ENCODE peak calls at places on chromosome 3, in ten cellular contexts. Z, J, L, P, R, X, T, B, D and G are unnamed samples.

GRCh38 chr3:11356269-11356668 is 84.1 kb downstream of the ATG7 start:
- DNase-seq in X (no peak), L (no peak), B (no peak), D (no peak), P (no peak), R (no peak), T (no peak), J (no peak), Z (no peak), G (no peak)

GRCh38 chr3:115397433-115397832 is 225.9 kb upstream of the GAP43 start:
- DNase-seq in B (no peak), P (peak; percentile 59), J (no peak), T (no peak), R (no peak), D (no peak), L (no peak), Z (no peak), X (no peak), G (no peak)

GRCh38 chr3:173529062-173529711 is 131.6 kb downstream of the NLGN1 start:
- DNase-seq in D (peak; percentile 29), Z (peak; percentile 18), X (no peak), T (peak; percentile 7), P (no peak), L (peak; percentile 33), J (no peak), R (peak; percentile 5), B (no peak), G (peak; percentile 18)

GRCh38 chr3:140198242-140198641 is 263.3 kb downstream of the CLSTN2 start:
- DNase-seq in P (no peak), L (no peak), B (no peak), T (no peak), J (no peak), D (no peak), Z (no peak), X (no peak), R (no peak), G (no peak)

GRCh38 chr3:59759298-59760169 is 709.7 kb upstream of the CFAP20DC start:
- DNase-seq in T (no peak), P (no peak), B (no peak), D (no peak), X (no peak), J (peak; percentile 74), L (no peak), Z (no peak), R (no peak), G (no peak)

GRCh38 chr3:151402349-151402748 is 17.8 kb upstream of the P2RY12 start:
- DNase-seq in D (no peak), L (no peak), P (no peak), X (no peak), T (no peak), Z (no peak), R (no peak), B (no peak), J (no peak), G (no peak)

GRCh38 chr3:35659808-35660207 is 20.5 kb downstream of the ARPP21 start:
- DNase-seq in R (no peak), X (no peak), J (no peak), T (no peak), P (no peak), B (no peak), D (peak; percentile 42), L (peak; percentile 3), Z (no peak), G (no peak)

GRCh38 chr3:179760944-179761343 is 108.1 kb downstream of the USP13 start:
- DNase-seq in Z (peak; percentile 28), T (no peak), B (no peak), L (peak; percentile 61), J (no peak), X (no peak), R (no peak), P (peak; percentile 45), D (peak; percentile 64), G (no peak)

GRCh38 chr3:133038089-133038730 is at the start of gene TMEM108:
- DNase-seq in D (peak; percentile 20), T (peak; percentile 96), J (peak; percentile 54), P (peak; percentile 55), R (no peak), B (no peak), X (peak; percentile 34), Z (peak; percentile 74), L (peak; percentile 58), G (peak; percentile 94)

GRCh38 chr3:119346076-119346496 is 51.9 kb downstream of the ARHGAP31 start:
- DNase-seq in Z (no peak), L (no peak), P (no peak), T (no peak), D (no peak), X (no peak), R (no peak), B (no peak), J (no peak), G (no peak)

GRCh38 chr3:121243208-121243607 is 302.6 kb downstream of the POLQ start:
- DNase-seq in J (no peak), D (peak; percentile 29), R (no peak), T (no peak), P (no peak), Z (no peak), X (no peak), L (no peak), B (no peak), G (no peak)

GRCh38 chr3:31936661-31937060 is 44.4 kb downstream of the OSBPL10 start:
- DNase-seq in J (no peak), L (no peak), P (no peak), R (no peak), T (no peak), Z (no peak), X (no peak), B (no peak), D (no peak), G (no peak)

GRCh38 chr3:15096026-15096425 is 2.9 kb downstream of the RBSN start:
- DNase-seq in X (no peak), Z (no peak), D (no peak), L (no peak), R (no peak), T (no peak), J (no peak), P (no peak), B (no peak), G (no peak)

GRCh38 chr3:52633786-52634185 is 51.9 kb downstream of the PBRM1 start:
- DNase-seq in T (no peak), Z (no peak), D (no peak), L (no peak), X (no peak), R (no peak), J (no peak), P (no peak), B (no peak), G (no peak)

GRCh38 chr3:181738551-181738950 is 26.8 kb downstream of the SOX2 start:
- DNase-seq in X (no peak), T (no peak), B (no peak), L (no peak), Z (no peak), R (no peak), P (no peak), J (no peak), D (no peak), G (no peak)

GRCh38 chr3:7800006-7800780 is 701.4 kb upstream of the LMCD1 start:
- DNase-seq in B (no peak), T (no peak), J (no peak), R (no peak), X (no peak), D (peak; percentile 18), Z (no peak), P (no peak), L (peak; percentile 54), G (no peak)

GRCh38 chr3:157572559-157573270 is 69.5 kb upstream of the VEPH1 start:
- DNase-seq in J (no peak), B (no peak), P (peak; percentile 36), D (peak; percentile 53), X (no peak), Z (peak; percentile 47), R (peak; percentile 4), L (peak; percentile 76), T (peak; percentile 54), G (peak; percentile 65)

GRCh38 chr3:134242649-134243637 is 7.7 kb downstream of the RYK start:
- DNase-seq in R (no peak), T (no peak), X (peak; percentile 67), D (peak; percentile 96), J (no peak), L (peak; percentile 74), B (no peak), P (peak; percentile 87), Z (peak; percentile 52), G (no peak)

GRCh38 chr3:99366663-99367429 is 271.5 kb upstream of the COL8A1 start:
- DNase-seq in R (no peak), J (no peak), X (no peak), B (no peak), L (peak; percentile 48), P (no peak), T (peak; percentile 8), Z (peak; percentile 7), D (peak; percentile 12), G (no peak)

GRCh38 chr3:29555590-29555989 is 274.7 kb downstream of the RBMS3 start:
- DNase-seq in T (no peak), Z (no peak), L (no peak), R (no peak), X (no peak), P (no peak), B (no peak), D (no peak), J (no peak), G (no peak)

GRCh38 chr3:55486101-55486856 is 827 bp downstream of the WNT5A start:
- DNase-seq in X (no peak), R (no peak), D (no peak), J (peak; percentile 9), B (no peak), T (peak; percentile 86), P (peak; percentile 82), Z (no peak), L (no peak), G (peak; percentile 50)

GRCh38 chr3:851098-851790 is 241.6 kb upstream of the CNTN6 start:
- DNase-seq in D (peak; percentile 10), L (peak; percentile 25), T (no peak), Z (no peak), P (no peak), B (no peak), R (no peak), X (peak; percentile 5), J (no peak), G (no peak)

GRCh38 chr3:81277853-81278252 is 483.6 kb downstream of the GBE1 start:
- DNase-seq in D (peak; percentile 4), Z (no peak), R (no peak), T (no peak), L (no peak), X (no peak), J (no peak), B (no peak), P (no peak), G (no peak)

GRCh38 chr3:188179006-188179966 is 25.3 kb downstream of the LPP start:
- DNase-seq in P (peak; percentile 73), R (no peak), X (no peak), L (no peak), D (no peak), B (no peak), J (no peak), Z (no peak), T (no peak), G (no peak)

GRCh38 chr3:195150194-195151118 is 120.5 kb downstream of the XXYLT1 start:
- DNase-seq in L (peak; percentile 96), Z (no peak), B (no peak), T (peak; percentile 70), X (no peak), D (peak; percentile 88), R (no peak), J (peak; percentile 27), P (no peak), G (peak; percentile 73)

GRCh38 chr3:73365756-73366397 is 258.9 kb downstream of the PDZRN3 start:
- DNase-seq in B (no peak), D (no peak), R (no peak), P (peak; percentile 51), T (no peak), J (no peak), Z (no peak), X (no peak), L (peak; percentile 12), G (no peak)

GRCh38 chr3:4474683-4475490 is 7.8 kb upstream of the SUMF1 start:
- DNase-seq in Z (peak; percentile 6), L (no peak), X (peak; percentile 67), T (no peak), B (no peak), J (peak; percentile 69), P (peak; percentile 67), D (peak; percentile 66), R (no peak), G (no peak)

GRCh38 chr3:143637133-143637532 is 211.1 kb downstream of the SLC9A9 start:
- DNase-seq in L (no peak), X (no peak), B (no peak), R (no peak), Z (no peak), D (no peak), T (no peak), J (no peak), P (no peak), G (no peak)